ENCODE peak calls at places on chromosomes 4 and X, in four cellular contexts. One of them, this sample, is unnamed.

GRCh38 chr4:69658133-69658532 is 5.1 kb upstream of the UGT2A1 start:
- DNase-seq in H4: no peak
- DNase-seq in activated CD8-positive, alpha-beta memory T cell treated with anti-CD3 and anti-CD28 coated beads for 48 hours: no peak
- DNase-seq in fibroblast of mammary gland: no peak
- DNase-seq in this sample: no peak

GRCh38 chrX:137031039-137031438 is 2.8 kb downstream of the GPR101 start:
- DNase-seq in H4: no peak
- DNase-seq in activated CD8-positive, alpha-beta memory T cell treated with anti-CD3 and anti-CD28 coated beads for 48 hours: no peak
- DNase-seq in fibroblast of mammary gland: no peak
- DNase-seq in this sample: no peak

GRCh38 chr4:105624530-105624929 is 72.1 kb downstream of the ARHGEF38 start:
- DNase-seq in H4: peak; percentile 53
- DNase-seq in activated CD8-positive, alpha-beta memory T cell treated with anti-CD3 and anti-CD28 coated beads for 48 hours: no peak
- DNase-seq in fibroblast of mammary gland: peak; percentile 30
- DNase-seq in this sample: no peak

GRCh38 chr4:17823871-17824669 is 13.3 kb downstream of the NCAPG start:
- DNase-seq in H4: no peak
- DNase-seq in activated CD8-positive, alpha-beta memory T cell treated with anti-CD3 and anti-CD28 coated beads for 48 hours: no peak
- DNase-seq in fibroblast of mammary gland: no peak
- DNase-seq in this sample: no peak

GRCh38 chrX:819684-820083 is 189.1 kb downstream of the SHOX start:
- DNase-seq in H4: no peak
- DNase-seq in activated CD8-positive, alpha-beta memory T cell treated with anti-CD3 and anti-CD28 coated beads for 48 hours: no peak
- DNase-seq in fibroblast of mammary gland: no peak
- DNase-seq in this sample: no peak

GRCh38 chrX:27728291-27728690 is 79.5 kb upstream of the MAGEB10 start:
- DNase-seq in H4: peak; percentile 10
- DNase-seq in activated CD8-positive, alpha-beta memory T cell treated with anti-CD3 and anti-CD28 coated beads for 48 hours: no peak
- DNase-seq in fibroblast of mammary gland: peak; percentile 36
- DNase-seq in this sample: no peak

GRCh38 chrX:24619647-24620046 is 27.5 kb downstream of the PCYT1B start:
- DNase-seq in H4: peak; percentile 84
- DNase-seq in activated CD8-positive, alpha-beta memory T cell treated with anti-CD3 and anti-CD28 coated beads for 48 hours: no peak
- DNase-seq in fibroblast of mammary gland: peak; percentile 65
- DNase-seq in this sample: no peak

GRCh38 chr4:48127882-48128394 is 6.1 kb downstream of the TXK start:
- DNase-seq in H4: peak; percentile 95
- DNase-seq in activated CD8-positive, alpha-beta memory T cell treated with anti-CD3 and anti-CD28 coated beads for 48 hours: peak; percentile 46
- DNase-seq in fibroblast of mammary gland: peak; percentile 87
- DNase-seq in this sample: peak; percentile 89

GRCh38 chrX:33336783-33337182 is 125.4 kb upstream of the DMD start:
- DNase-seq in H4: peak; percentile 36
- DNase-seq in activated CD8-positive, alpha-beta memory T cell treated with anti-CD3 and anti-CD28 coated beads for 48 hours: no peak
- DNase-seq in fibroblast of mammary gland: peak; percentile 29
- DNase-seq in this sample: peak; percentile 9

GRCh38 chr4:112175840-112176239 is 30.6 kb downstream of the FAM241A start:
- DNase-seq in H4: no peak
- DNase-seq in activated CD8-positive, alpha-beta memory T cell treated with anti-CD3 and anti-CD28 coated beads for 48 hours: no peak
- DNase-seq in fibroblast of mammary gland: no peak
- DNase-seq in this sample: no peak

GRCh38 chr4:156959298-156959702 is 12.3 kb downstream of the PDGFC start:
- DNase-seq in H4: peak; percentile 84
- DNase-seq in activated CD8-positive, alpha-beta memory T cell treated with anti-CD3 and anti-CD28 coated beads for 48 hours: no peak
- DNase-seq in fibroblast of mammary gland: no peak
- DNase-seq in this sample: no peak

GRCh38 chr4:139050436-139050835 is 34.9 kb downstream of the NOCT start:
- DNase-seq in H4: no peak
- DNase-seq in activated CD8-positive, alpha-beta memory T cell treated with anti-CD3 and anti-CD28 coated beads for 48 hours: no peak
- DNase-seq in fibroblast of mammary gland: peak; percentile 56
- DNase-seq in this sample: no peak

GRCh38 chr4:19780871-19781270 is 470.8 kb upstream of the SLIT2 start:
- DNase-seq in H4: no peak
- DNase-seq in activated CD8-positive, alpha-beta memory T cell treated with anti-CD3 and anti-CD28 coated beads for 48 hours: no peak
- DNase-seq in fibroblast of mammary gland: no peak
- DNase-seq in this sample: no peak